ENCODE peak calls at places on chromosomes 11 and 22, in nine cellular contexts. S is cardiac muscle cell; C is AG09319; J is fibroblast of lung; D is CD8-positive, alpha-beta memory T cell; V is NCI-H1105; K is heart left ventricle; P is sciatic nerve; U is cardiac fibroblast. G is an unnamed sample.
A peak's percentile ranks its signal among the peaks of the same experiment; 100 is the strongest.

GRCh38 chr22:19890502-19891349 is 36.1 kb upstream of the GNB1L start:
- DNase-seq in J (no peak), C (no peak), P (no peak), U (no peak), K (no peak), S (no peak), D (no peak), V (no peak), G (no peak)

GRCh38 chr11:80694385-80694784 is 1253.6 kb upstream of the TENM4 start:
- DNase-seq in J (no peak), V (no peak), U (no peak), C (no peak), S (no peak), K (no peak), D (no peak), P (no peak), G (no peak)

GRCh38 chr22:31211862-31212730 is at the start of gene LIMK2:
- DNase-seq in P (peak; percentile 97), K (peak; percentile 96), S (peak; percentile 97), D (peak; percentile 97), J (peak; percentile 76), C (no peak), U (peak; percentile 86), V (peak; percentile 95), G (peak; percentile 87)

GRCh38 chr11:28071305-28071704 is 36.7 kb downstream of the KIF18A start:
- DNase-seq in V (no peak), C (no peak), S (no peak), P (no peak), K (no peak), J (no peak), D (no peak), U (no peak), G (no peak)

GRCh38 chr22:19723165-19723989 is at the start of gene GP1BB:
- DNase-seq in D (no peak), K (peak; percentile 72), S (peak; percentile 90), U (peak; percentile 25), J (no peak), V (peak; percentile 48), P (no peak), C (no peak), G (no peak)

GRCh38 chr11:88266919-88267318 is 70.6 kb downstream of the CTSC start:
- DNase-seq in C (no peak), P (no peak), V (no peak), U (no peak), J (no peak), S (no peak), D (no peak), K (no peak), G (no peak)

GRCh38 chr22:39530692-39531331 is 1.7 kb downstream of the RPS19BP1 start:
- DNase-seq in D (no peak), S (peak; percentile 44), P (peak; percentile 62), U (peak; percentile 67), J (peak; percentile 54), V (no peak), K (no peak), C (no peak), G (peak; percentile 59)

GRCh38 chr11:128193633-128194032 is 393.7 kb downstream of the ETS1 start:
- DNase-seq in V (no peak), U (no peak), S (no peak), D (no peak), P (no peak), K (no peak), J (no peak), C (no peak), G (no peak)

GRCh38 chr11:111039982-111040381 is 205.5 kb upstream of the POU2AF2 start:
- DNase-seq in P (no peak), V (no peak), U (no peak), C (no peak), S (no peak), D (no peak), K (no peak), J (no peak), G (no peak)

GRCh38 chr11:12893787-12894672 is 115.1 kb upstream of the RASSF10 start:
- DNase-seq in S (peak; percentile 63), C (peak; percentile 15), U (peak; percentile 75), J (peak; percentile 66), K (peak; percentile 40), D (peak; percentile 27), V (peak; percentile 34), P (peak; percentile 89), G (peak; percentile 73)

G was measured in G401.